ENCODE peak calls at places on chromosome 21, in seven cellular contexts. D is cardiac muscle cell; S is transverse colon; Z is K562; Q is esophagus muscularis mucosa; V is CD8-positive, alpha-beta T cell; N is esophagus squamous epithelium. B is an unnamed sample. For H3K36me3, the result is how much of the 10 kb centered on the place peaks cover.

GRCh38 chr21:38499296-38499695 is 1.0 kb upstream of the ERG start:
- DNase-seq in D (no peak), S (no peak), Z (no peak), Q (peak), V (no peak), N (no peak), B (no peak)

GRCh38 chr21:25848309-25848708 is 113.5 kb downstream of the GABPA start:
- DNase-seq in D (no peak), S (no peak), Z (no peak), Q (no peak), V (no peak), N (no peak), B (no peak)

GRCh38 chr21:39484711-39485264 is 33.0 kb downstream of the SH3BGR start:
- DNase-seq in D (no peak), S (no peak), Z (no peak), Q (no peak), V (no peak), N (no peak), B (no peak)

GRCh38 chr21:35088235-35088865 is 39.2 kb upstream of the RUNX1 start:
- DNase-seq in D (no peak), S (no peak), Z (no peak), Q (no peak), V (no peak), N (no peak), B (no peak)

GRCh38 chr21:18384771-18385170 is 18.8 kb downstream of the TMPRSS15 start:
- DNase-seq in D (peak), S (no peak), Z (peak), Q (no peak), V (no peak), N (no peak), B (no peak)

GRCh38 chr21:22758478-22758877 is 1760.3 kb downstream of the NCAM2 start:
- DNase-seq in D (no peak), S (no peak), Z (no peak), Q (no peak), V (no peak), N (no peak), B (no peak)

GRCh38 chr21:39048064-39048463 is 135.2 kb downstream of the PSMG1 start:
- DNase-seq in D (peak), S (peak), Z (peak), Q (no peak), V (no peak), N (no peak), B (no peak)

GRCh38 chr21:25862596-25862995 is 127.8 kb downstream of the GABPA start:
- DNase-seq in D (no peak), S (no peak), Z (peak), Q (no peak), V (no peak), N (no peak), B (peak)

GRCh38 chr21:41664881-41665765 is 101.7 kb downstream of the RIPK4 start:
- DNase-seq in D (no peak), S (no peak), Z (no peak), Q (no peak), V (no peak), N (no peak), B (peak)

GRCh38 chr21:16370176-16370575 is 640.4 kb downstream of the USP25 start:
- DNase-seq in D (no peak), S (no peak), Z (no peak), Q (no peak), V (no peak), N (no peak), B (no peak)

GRCh38 chr21:46633561-46633960 is 1.9 kb upstream of the PRMT2 start:
- DNase-seq in D (no peak), S (no peak), Z (no peak), Q (no peak), V (no peak), N (no peak), B (no peak)

GRCh38 chr21:23402929-23403520 is 2204.3 kb downstream of the MRPL39 start:
- DNase-seq in D (no peak), S (no peak), Z (no peak), Q (no peak), V (no peak), N (no peak), B (no peak)

GRCh38 chr21:21929228-21929627 is 931.0 kb downstream of the NCAM2 start:
- DNase-seq in D (no peak), S (no peak), Z (no peak), Q (no peak), V (no peak), N (no peak), B (no peak)

GRCh38 chr21:35323947-35324346 is 274.8 kb upstream of the RUNX1 start:
- DNase-seq in D (no peak), S (peak), Z (no peak), Q (peak), V (no peak), N (no peak), B (no peak)

GRCh38 chr21:35284199-35284598 is 235.1 kb upstream of the RUNX1 start:
- DNase-seq in D (no peak), S (no peak), Z (no peak), Q (no peak), V (no peak), N (no peak), B (no peak)

GRCh38 chr21:42287193-42288083 is 27.8 kb downstream of the TFF3 start:
- DNase-seq in D (no peak), S (no peak), Z (no peak), Q (no peak), V (no peak), N (no peak), B (no peak)

GRCh38 chr21:31872452-31873274 is at the start of gene HUNK:
- DNase-seq in D (peak), S (peak), Z (no peak), Q (no peak), V (no peak), N (no peak), B (peak)

GRCh38 chr21:31537872-31538576 is 121.5 kb upstream of the SOD1 start:
- DNase-seq in D (no peak), S (no peak), Z (peak), Q (no peak), V (no peak), N (no peak), B (peak)

GRCh38 chr21:39518055-39518844 is 66.5 kb downstream of the SH3BGR start:
- DNase-seq in D (peak), S (peak), Z (peak), Q (peak), V (peak), N (no peak), B (peak)

GRCh38 chr21:33024278-33025103 is 1.2 kb upstream of the OLIG2 start:
- DNase-seq in D (no peak), S (no peak), Z (no peak), Q (no peak), V (no peak), N (no peak), B (no peak)

GRCh38 chr21:41953249-41953830 is 478 bp downstream of the C2CD2 start:
- DNase-seq in D (peak), S (peak), Z (peak), Q (no peak), V (no peak), N (no peak), B (peak)

GRCh38 chr21:41817228-41817627 is 50.4 kb upstream of the RIPK4 start:
- DNase-seq in D (peak), S (peak), Z (peak), Q (no peak), V (no peak), N (no peak), B (peak)

GRCh38 chr21:35190201-35190701 is 141.1 kb upstream of the RUNX1 start:
- DNase-seq in D (no peak), S (no peak), Z (no peak), Q (no peak), V (no peak), N (no peak), B (no peak)

GRCh38 chr21:31873696-31874599 is 1.1 kb downstream of the HUNK start:
- DNase-seq in D (peak), S (peak), Z (peak), Q (no peak), V (no peak), N (no peak), B (peak)

GRCh38 chr21:33069994-33070811 is at the start of gene OLIG1:
- DNase-seq in D (peak), S (no peak), Z (no peak), Q (no peak), V (no peak), N (no peak), B (peak)

GRCh38 chr21:31366825-31367224 is 22.8 kb upstream of the TIAM1 start:
- DNase-seq in D (no peak), S (no peak), Z (no peak), Q (no peak), V (no peak), N (no peak), B (no peak)

GRCh38 chr21:33855190-33855589 is 60.4 kb downstream of the ATP5PO start:
- DNase-seq in D (no peak), S (no peak), Z (peak), Q (no peak), V (no peak), N (no peak), B (no peak)

GRCh38 chr21:34812510-34813265 is 143.9 kb downstream of the CLIC6 start:
- DNase-seq in D (no peak), S (no peak), Z (no peak), Q (no peak), V (no peak), N (no peak), B (no peak)

GRCh38 chr21:26099610-26100219 is 70.9 kb downstream of the APP start:
- DNase-seq in D (no peak), S (no peak), Z (peak), Q (no peak), V (no peak), N (no peak), B (no peak)

GRCh38 chr21:29018540-29018939 is 609 bp downstream of the RWDD2B start:
- DNase-seq in D (no peak), S (no peak), Z (peak), Q (no peak), V (no peak), N (no peak), B (no peak)

GRCh38 chr21:16420086-16420724 is 690.4 kb downstream of the USP25 start:
- DNase-seq in D (peak), S (no peak), Z (no peak), Q (no peak), V (no peak), N (no peak), B (no peak)

GRCh38 chr21:17611414-17612022 is 1.2 kb downstream of the BTG3 start:
- DNase-seq in D (peak), S (peak), Z (peak), Q (peak), V (peak), N (peak), B (peak)

DNA sequence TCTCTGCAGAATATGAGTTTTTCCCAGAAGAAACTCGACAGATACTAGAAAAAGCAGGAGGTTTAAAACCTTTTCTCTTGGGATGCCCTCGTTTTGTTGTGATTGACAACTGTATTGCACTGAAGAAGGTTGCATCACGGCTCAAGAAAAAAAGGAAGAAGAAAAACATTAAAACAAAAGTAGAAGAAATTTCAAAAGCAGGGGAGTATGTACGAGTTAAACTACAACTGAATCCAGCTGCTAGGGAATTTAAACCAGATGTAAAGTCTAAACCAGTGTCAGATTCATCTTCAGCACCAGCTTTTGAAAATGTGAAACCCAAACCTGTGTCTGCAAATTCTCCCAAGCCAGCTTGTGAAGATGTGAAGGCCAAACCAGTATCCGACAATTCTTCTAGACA is 92.6 kb downstream of the TTC3 start:
- DNase-seq in D (no peak), S (no peak), Z (no peak), Q (no peak), V (no peak), N (no peak), B (no peak)
- H3K36me3 ChIP-seq in D (half or more), S (under half), Z (half or more), Q (under half), V (under half), N (under half), B (half or more)

DNA sequence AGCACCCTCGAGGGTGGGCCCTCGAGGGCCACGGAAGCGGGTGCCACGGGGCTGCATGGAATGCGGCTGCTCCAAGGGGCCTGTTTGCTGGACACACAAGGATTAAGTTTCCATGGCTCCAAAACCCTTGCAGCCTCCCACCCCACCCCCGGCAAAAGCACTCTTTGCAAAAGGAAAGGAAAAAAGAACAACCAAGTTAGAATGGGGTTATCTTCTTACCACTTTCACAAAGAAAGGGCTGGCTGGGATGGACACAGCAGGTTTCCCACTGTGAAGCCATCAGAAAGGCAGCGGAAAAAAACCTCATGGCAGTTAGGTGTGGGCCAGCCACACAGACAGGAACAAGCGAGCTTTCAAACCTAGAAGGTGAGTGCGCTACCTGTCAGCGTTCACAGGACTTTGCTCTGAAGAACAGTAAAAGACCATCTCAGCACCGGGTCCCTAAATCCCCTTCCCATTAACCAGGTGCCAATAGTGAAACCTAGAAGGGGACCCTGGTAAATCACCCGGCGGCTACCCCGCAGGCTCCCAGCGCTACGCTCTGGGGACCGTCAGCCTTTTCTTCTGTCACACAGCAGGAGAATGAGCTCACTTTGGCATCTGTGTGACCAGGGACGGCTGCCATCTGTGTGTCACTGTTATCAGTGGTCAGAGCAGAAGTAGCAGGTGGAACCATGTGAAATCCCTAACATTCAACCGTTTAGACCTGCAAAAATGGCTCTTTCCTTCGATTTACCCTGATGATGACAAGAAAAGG is 93.0 kb downstream of the SIM2 start:
- DNase-seq in D (peak), S (no peak), Z (no peak), Q (no peak), V (no peak), N (no peak), B (no peak)
- TF ChIP-seq CTCF in D (no peak), S (no peak), Z (no peak), Q (no peak), V (no peak), N (no peak), B (no peak)

GRCh38 chr21:43736224-43736883 is 17.4 kb downstream of the PDXK start:
- DNase-seq in D (no peak), S (no peak), Z (no peak), Q (no peak), V (no peak), N (no peak), B (no peak)

GRCh38 chr21:43737158-43737950 is 18.4 kb downstream of the PDXK start:
- DNase-seq in D (no peak), S (no peak), Z (no peak), Q (no peak), V (no peak), N (no peak), B (no peak)

GRCh38 chr21:43741425-43742096 is 22.6 kb downstream of the PDXK start:
- DNase-seq in D (peak), S (no peak), Z (no peak), Q (no peak), V (no peak), N (no peak), B (no peak)

GRCh38 chr21:43740497-43741156 is 21.7 kb downstream of the PDXK start:
- DNase-seq in D (peak), S (peak), Z (no peak), Q (no peak), V (no peak), N (no peak), B (peak)

DNA sequence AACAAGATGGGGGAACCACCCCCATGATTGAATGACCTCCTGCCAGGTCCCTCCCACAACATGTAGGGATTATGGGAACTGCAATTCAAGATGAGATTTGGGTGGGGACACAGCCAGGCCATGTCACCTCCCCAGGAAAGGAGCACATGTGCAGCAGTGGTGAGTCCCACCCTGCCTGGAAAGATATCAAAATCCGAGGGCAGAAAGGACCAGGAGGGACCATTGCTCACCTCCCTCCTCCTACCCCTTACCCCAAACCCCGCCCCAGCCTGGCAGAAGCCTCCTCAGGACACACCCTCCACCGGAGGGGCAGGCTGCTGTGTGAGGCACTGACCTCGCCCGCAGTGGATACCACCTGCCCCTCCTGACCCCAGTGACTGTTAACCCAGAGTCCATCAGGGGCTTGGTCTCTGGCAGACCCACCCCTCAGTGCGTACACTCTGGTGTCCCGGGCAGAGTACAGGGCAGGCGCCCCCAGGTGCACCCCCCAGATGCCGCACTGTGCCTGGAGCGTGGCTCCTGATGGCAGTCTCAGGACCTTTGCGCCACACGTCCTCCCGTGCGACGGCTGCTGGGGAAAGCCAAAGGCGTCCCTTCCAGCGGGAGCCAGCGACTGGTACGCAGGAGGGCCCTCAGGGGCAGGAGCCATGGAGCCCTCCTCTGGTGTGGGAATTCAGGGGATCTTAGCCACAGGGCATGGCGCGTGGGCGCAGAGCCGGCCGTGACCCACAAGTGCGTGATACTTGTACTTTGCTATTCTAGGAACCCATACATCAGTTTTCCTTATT is 20.9 kb downstream of the PDXK start:
- DNase-seq in D (no peak), S (no peak), Z (peak), Q (no peak), V (no peak), N (no peak), B (no peak)
- H3K36me3 ChIP-seq in D (under half), S (under half), Z (half or more), Q (under half), V (under half), N (under half), B (half or more)

GRCh38 chr21:30257773-30258172 is 25.0 kb downstream of the KRTAP24-1 start:
- DNase-seq in D (peak), S (no peak), Z (peak), Q (no peak), V (no peak), N (no peak), B (peak)
- TF ChIP-seq CTCF in D (peak), S (peak), Z (peak), Q (no peak), V (no peak), N (no peak), B (peak)

GRCh38 chr21:44778094-44778493 is 23.5 kb downstream of the UBE2G2 start:
- DNase-seq in D (no peak), S (no peak), Z (no peak), Q (no peak), V (no peak), N (no peak), B (no peak)

GRCh38 chr21:44778499-44778911 is 23.1 kb downstream of the UBE2G2 start:
- DNase-seq in D (no peak), S (no peak), Z (no peak), Q (no peak), V (no peak), N (no peak), B (no peak)

GRCh38 chr21:44774972-44775371 is 26.6 kb downstream of the UBE2G2 start:
- DNase-seq in D (no peak), S (no peak), Z (no peak), Q (no peak), V (no peak), N (no peak), B (no peak)

GRCh38 chr21:44771896-44772525 is 29.6 kb downstream of the UBE2G2 start:
- DNase-seq in D (no peak), S (no peak), Z (no peak), Q (no peak), V (no peak), N (no peak), B (peak)

DNA sequence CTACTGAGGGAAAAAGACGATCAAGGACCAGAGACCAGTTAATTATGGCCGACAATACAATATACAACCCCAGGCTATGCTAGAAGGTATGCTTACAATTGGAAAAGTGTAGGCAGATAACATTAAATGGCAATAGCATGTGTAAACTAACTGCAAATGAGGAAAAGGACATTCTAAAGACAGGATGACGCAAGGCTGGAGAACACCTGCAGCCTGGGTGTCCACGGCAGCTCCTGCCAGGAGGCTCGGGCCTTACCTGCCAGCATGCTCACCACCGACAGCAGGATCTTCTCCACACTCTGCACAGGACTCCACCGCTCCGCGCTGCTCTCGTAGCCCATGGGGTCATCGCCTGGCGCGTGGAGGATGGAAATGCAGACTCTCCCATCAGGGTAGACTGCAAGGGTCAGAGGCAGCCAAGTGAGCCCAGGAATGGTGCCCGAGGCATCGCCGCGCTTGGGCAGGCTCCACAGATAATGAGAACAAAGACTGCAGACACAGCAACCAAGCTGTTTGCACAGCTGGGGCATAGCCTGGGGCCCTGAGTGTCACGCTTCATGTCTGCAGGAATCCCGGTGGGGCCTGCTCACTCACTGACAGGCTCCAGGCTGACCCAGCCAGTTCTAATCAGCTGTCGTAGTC is 28.2 kb downstream of the UBE2G2 start:
- DNase-seq in D (no peak), S (no peak), Z (no peak), Q (no peak), V (no peak), N (no peak), B (no peak)
- H3K36me3 ChIP-seq in D (under half), S (under half), Z (half or more), Q (half or more), V (under half), N (under half), B (half or more)

DNA sequence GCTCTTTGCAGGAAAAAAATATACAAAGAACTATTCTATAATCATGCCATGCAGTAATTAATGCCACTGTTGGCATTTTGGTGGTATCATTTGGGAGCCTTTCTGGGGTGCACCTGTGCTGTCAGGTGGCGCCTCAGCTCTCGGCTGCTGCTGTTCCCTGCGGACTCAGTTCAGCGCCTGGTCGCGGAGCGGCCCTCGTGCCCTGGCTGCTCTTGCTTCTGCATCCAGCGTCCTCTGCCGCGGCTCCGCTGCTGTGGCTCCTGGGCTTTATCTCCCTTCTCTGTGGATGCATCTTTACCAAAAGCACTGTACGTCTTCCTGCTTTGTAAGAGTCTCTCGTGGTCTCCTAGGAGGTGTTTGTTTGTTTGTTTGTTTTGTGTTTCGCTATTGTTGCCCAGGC is 35.1 kb upstream of the PWP2 start:
- DNase-seq in D (no peak), S (no peak), Z (no peak), Q (no peak), V (no peak), N (no peak), B (no peak)
- TF ChIP-seq CTCF in D (no peak), S (no peak), Z (no peak), Q (no peak), V (no peak), N (no peak), B (no peak)

B was measured in WERI-Rb-1.